ENCODE peak calls at places on chromosomes 5 and 9, in ten cellular contexts. C, T, H, L, K, P, F, I, Y and S are unnamed samples.

GRCh38 chr5:133365326-133365725 is 247.0 kb downstream of the FSTL4 start:
- DNase-seq in P (no peak), I (no peak), C (no peak), H (no peak), T (no peak), Y (peak; percentile 73), K (no peak), F (no peak), L (no peak), S (no peak)

GRCh38 chr9:87181670-87182069 is 234.4 kb upstream of the GAS1 start:
- DNase-seq in F (no peak), T (no peak), C (no peak), H (no peak), L (no peak), K (no peak), P (no peak), I (no peak), Y (no peak), S (no peak)

GRCh38 chr5:154753792-154754191 is 1.4 kb upstream of the LARP1 start:
- DNase-seq in H (no peak), K (no peak), C (peak; percentile 96), P (peak; percentile 42), Y (no peak), T (peak; percentile 89), I (no peak), F (no peak), L (peak; percentile 96), S (no peak)

GRCh38 chr5:74067748-74068541 is 441.9 kb downstream of the ARHGEF28 start:
- DNase-seq in I (no peak), P (no peak), C (no peak), L (no peak), H (no peak), Y (no peak), K (no peak), T (no peak), F (no peak), S (no peak)

GRCh38 chr5:902129-902916 is 9.6 kb downstream of the TRIP13 start:
- DNase-seq in T (no peak), L (no peak), C (no peak), H (no peak), F (no peak), K (no peak), I (no peak), Y (no peak), P (no peak), S (no peak)

GRCh38 chr5:159050408-159051091 is 49.2 kb downstream of the EBF1 start:
- DNase-seq in C (peak; percentile 83), P (no peak), I (no peak), K (no peak), L (no peak), H (peak; percentile 2), F (no peak), Y (peak; percentile 54), T (no peak), S (no peak)

GRCh38 chr5:132674671-132675506 is 1.1 kb downstream of the IL4 start:
- DNase-seq in T (peak; percentile 70), H (no peak), P (no peak), F (no peak), I (no peak), C (peak; percentile 97), L (no peak), Y (no peak), K (no peak), S (no peak)

GRCh38 chr9:33452828-33453271 is 5.5 kb upstream of the AQP3 start:
- DNase-seq in K (no peak), F (peak; percentile 51), H (peak; percentile 10), T (peak; percentile 42), L (no peak), I (peak; percentile 47), Y (peak; percentile 64), C (peak; percentile 91), P (peak; percentile 29), S (peak; percentile 15)

GRCh38 chr5:168843998-168844374 is 264.8 kb upstream of the PANK3 start:
- DNase-seq in P (no peak), C (no peak), K (no peak), F (no peak), Y (no peak), L (no peak), I (no peak), T (no peak), H (no peak), S (no peak)

GRCh38 chr9:132846918-132847515 is 31.1 kb downstream of the AK8 start:
- DNase-seq in Y (no peak), C (no peak), F (no peak), L (no peak), H (no peak), K (no peak), T (no peak), I (no peak), P (no peak), S (no peak)

GRCh38 chr5:1498623-1499416 is 24.9 kb downstream of the LPCAT1 start:
- DNase-seq in C (no peak), K (no peak), H (no peak), P (no peak), Y (no peak), T (no peak), I (no peak), F (no peak), L (no peak), S (peak; percentile 52)

GRCh38 chr9:4579011-4579410 is 83.1 kb upstream of the PLPP6 start:
- DNase-seq in Y (no peak), T (no peak), P (no peak), I (no peak), F (no peak), H (no peak), L (no peak), C (no peak), K (no peak), S (no peak)

GRCh38 chr9:120650352-120650751 is 63.9 kb downstream of the MEGF9 start:
- DNase-seq in H (no peak), K (no peak), C (peak; percentile 32), P (no peak), F (no peak), Y (no peak), L (no peak), I (no peak), T (no peak), S (no peak)

GRCh38 chr9:98815552-98815951 is 8.1 kb downstream of the GALNT12 start:
- DNase-seq in F (no peak), Y (no peak), P (no peak), H (no peak), C (no peak), T (no peak), L (no peak), I (no peak), K (no peak), S (no peak)

GRCh38 chr9:137269231-137269772 is 8.2 kb upstream of the TOR4A start:
- DNase-seq in L (peak; percentile 79), T (no peak), Y (no peak), I (no peak), C (peak; percentile 62), K (no peak), H (no peak), P (no peak), F (no peak), S (no peak)